ENCODE peak calls at places on chromosomes 2 and 18, in five cellular contexts. E is adrenal gland, Z is A549, L is Peyer's patch, W is K562. G is an unnamed sample.

GRCh38 chr2:119174216-119174992 is 15.9 kb upstream of the C1QL2 start:
- DNase-seq in L (no peak), E (peak), Z (peak), W (peak), G (no peak)

GRCh38 chr2:41414486-41415230 is 633.2 kb upstream of the PKDCC start:
- DNase-seq in L (no peak), E (peak), Z (peak), W (peak), G (no peak)

GRCh38 chr2:66435549-66435875 is 587 bp downstream of the MEIS1 start:
- DNase-seq in Z (no peak), L (no peak), W (peak), E (no peak), G (no peak)

GRCh38 chr2:32553829-32554432 is 73.9 kb upstream of the TTC27 start:
- DNase-seq in E (no peak), L (no peak), W (peak), Z (peak), G (no peak)

GRCh38 chr2:27029051-27029450 is 3.7 kb upstream of the TMEM214 start:
- DNase-seq in L (no peak), Z (no peak), E (no peak), W (no peak), G (no peak)

GRCh38 chr2:212766921-212767320 is 228.3 kb upstream of the ERBB4 start:
- DNase-seq in W (no peak), L (no peak), Z (no peak), E (no peak), G (no peak)

GRCh38 chr2:70988151-70988550 is 6.5 kb downstream of the TEX261 start:
- DNase-seq in W (peak), L (peak), E (no peak), Z (no peak), G (peak)

GRCh38 chr2:181616715-181617114 is 40.2 kb downstream of the CERKL start:
- DNase-seq in W (no peak), L (no peak), Z (no peak), E (no peak), G (no peak)

GRCh38 chr2:229463941-229464340 is 192.9 kb upstream of the PID1 start:
- DNase-seq in Z (no peak), W (no peak), E (no peak), L (no peak), G (no peak)

GRCh38 chr2:5373200-5373599 is 319.0 kb upstream of the SOX11 start:
- DNase-seq in Z (no peak), E (no peak), W (peak), L (no peak), G (no peak)

GRCh38 chr18:31513189-31513907 is 15.4 kb downstream of the DSG2 start:
- DNase-seq in W (no peak), L (no peak), Z (peak), E (no peak), G (no peak)

GRCh38 chr2:233022561-233022960 is 9.5 kb upstream of the NGEF start:
- DNase-seq in Z (no peak), W (no peak), L (no peak), E (no peak), G (no peak)

GRCh38 chr2:197088694-197089093 is 162.2 kb upstream of the PGAP1 start:
- DNase-seq in L (no peak), W (no peak), Z (no peak), E (no peak), G (no peak)

GRCh38 chr18:58269931-58270330 is 225.9 kb downstream of the NEDD4L start:
- DNase-seq in W (no peak), E (no peak), Z (no peak), L (no peak), G (no peak)

GRCh38 chr2:231124833-231125232 is at the start of gene HTR2B:
- DNase-seq in E (peak), L (no peak), W (no peak), Z (peak), G (no peak)

GRCh38 chr2:176676257-176676570 is 407.0 kb downstream of the MTX2 start:
- DNase-seq in L (no peak), W (no peak), E (no peak), Z (no peak), G (no peak)

GRCh38 chr2:179186126-179186525 is 78.5 kb downstream of the SESTD1 start:
- DNase-seq in Z (no peak), L (no peak), E (no peak), W (no peak), G (no peak)

GRCh38 chr2:240644859-240645301 is 19.6 kb downstream of the GPR35 start:
- DNase-seq in E (no peak), L (peak), W (no peak), Z (no peak), G (no peak)

GRCh38 chr2:27071990-27072830 is 756 bp upstream of the OST4 start:
- DNase-seq in Z (no peak), L (peak), E (no peak), W (peak), G (no peak)

GRCh38 chr2:233381013-233381995 is 27.0 kb downstream of the DGKD start:
- DNase-seq in E (no peak), L (no peak), Z (no peak), W (no peak), G (no peak)

GRCh38 chr2:21607568-21607967 is 483.8 kb downstream of the TDRD15 start:
- DNase-seq in W (no peak), L (no peak), Z (no peak), E (no peak), G (no peak)

GRCh38 chr2:3535794-3536681 is 16.7 kb upstream of the ADI1 start:
- DNase-seq in W (peak), L (no peak), E (peak), Z (peak), G (no peak)

GRCh38 chr2:136032192-136032591 is 46.8 kb upstream of the DARS1 start:
- DNase-seq in W (no peak), L (no peak), Z (no peak), E (no peak), G (no peak)

GRCh38 chr18:35050004-35050623 is 8.9 kb downstream of the MAPRE2 start:
- DNase-seq in L (no peak), Z (no peak), W (no peak), E (no peak), G (no peak)

GRCh38 chr2:218478544-218478943 is 59.6 kb downstream of the VIL1 start:
- DNase-seq in W (no peak), L (no peak), Z (no peak), E (no peak), G (no peak)

GRCh38 chr2:218485986-218486667 is 67.2 kb downstream of the VIL1 start:
- DNase-seq in W (no peak), L (no peak), Z (no peak), E (no peak), G (no peak)

GRCh38 chr2:218479595-218479994 is 60.7 kb downstream of the VIL1 start:
- DNase-seq in W (no peak), Z (no peak), E (no peak), L (no peak), G (no peak)

GRCh38 chr2:218476676-218477075 is 57.8 kb downstream of the VIL1 start:
- DNase-seq in Z (no peak), W (no peak), L (no peak), E (peak), G (no peak)

DNA sequence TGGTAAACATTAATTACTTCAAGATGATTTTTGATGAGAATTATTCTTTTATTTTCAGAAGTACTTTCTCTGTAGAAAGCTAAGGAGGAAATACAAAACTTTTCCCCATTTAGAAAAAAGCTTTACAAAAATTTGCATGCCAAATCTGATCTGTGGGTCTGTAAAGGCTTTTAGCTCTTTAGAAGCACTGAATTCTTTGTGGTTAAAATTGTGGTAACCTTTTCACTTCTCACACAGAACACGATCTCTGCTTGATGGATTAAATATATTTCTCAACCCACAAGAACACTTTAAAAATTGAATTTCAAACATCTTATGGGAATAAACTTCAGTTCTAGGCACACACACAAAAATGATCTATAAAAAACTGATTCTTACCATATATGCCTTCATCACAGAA is 63.7 kb downstream of the VIL1 start:
- DNase-seq in L (no peak), E (no peak), Z (no peak), W (no peak), G (no peak)
- H3K27ac ChIP-seq in L (no peak), E (no peak), Z (no peak), W (no peak), G (no peak)

DNA sequence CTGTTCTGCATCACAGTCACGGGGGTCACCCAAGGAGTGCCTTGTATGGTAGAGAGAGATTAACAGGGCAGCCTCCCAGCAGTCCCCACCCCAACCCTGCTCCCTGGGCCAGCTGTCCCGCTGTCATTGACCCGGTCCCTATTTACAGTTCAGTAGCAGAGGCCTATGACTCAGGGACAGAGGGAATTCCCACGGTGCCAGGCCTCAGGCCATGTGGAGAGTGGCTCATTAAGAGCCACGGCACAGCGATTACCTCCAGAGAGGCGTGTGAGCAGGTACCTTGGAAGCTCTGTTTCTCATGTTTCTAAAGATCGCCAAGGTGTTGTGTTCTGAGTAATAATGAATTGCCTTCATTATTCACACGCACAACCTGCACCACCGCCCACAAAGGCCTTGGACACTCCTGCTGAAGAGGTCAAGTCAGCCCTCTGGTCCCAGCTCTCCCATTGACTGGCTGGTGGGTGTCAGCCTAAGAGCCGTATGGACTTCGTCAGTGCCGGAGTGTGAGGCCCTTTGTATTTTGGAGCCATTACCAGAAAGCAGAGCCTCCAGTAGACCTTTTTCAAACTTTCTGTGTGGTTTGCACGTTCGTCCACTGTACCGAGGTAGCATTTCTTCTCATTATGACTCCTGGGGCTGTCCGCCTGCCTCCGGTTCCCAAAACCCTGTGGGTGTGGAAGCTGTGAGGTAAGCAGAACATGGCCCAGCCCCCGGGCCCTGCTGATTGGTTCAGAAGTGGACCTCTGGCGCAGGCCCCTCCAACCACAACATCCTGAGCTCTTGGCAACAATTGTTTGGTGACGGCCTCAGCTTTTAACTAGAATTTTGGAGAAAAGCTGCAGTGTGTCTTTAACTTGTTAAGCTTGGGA is 47.0 kb downstream of the SERTAD2 start:
- DNase-seq in Z (peak), W (peak), E (peak), L (peak), G (no peak)
- TF ChIP-seq POLR2A in Z (no peak), W (peak), E (no peak), L (no peak), G (no peak)

DNA sequence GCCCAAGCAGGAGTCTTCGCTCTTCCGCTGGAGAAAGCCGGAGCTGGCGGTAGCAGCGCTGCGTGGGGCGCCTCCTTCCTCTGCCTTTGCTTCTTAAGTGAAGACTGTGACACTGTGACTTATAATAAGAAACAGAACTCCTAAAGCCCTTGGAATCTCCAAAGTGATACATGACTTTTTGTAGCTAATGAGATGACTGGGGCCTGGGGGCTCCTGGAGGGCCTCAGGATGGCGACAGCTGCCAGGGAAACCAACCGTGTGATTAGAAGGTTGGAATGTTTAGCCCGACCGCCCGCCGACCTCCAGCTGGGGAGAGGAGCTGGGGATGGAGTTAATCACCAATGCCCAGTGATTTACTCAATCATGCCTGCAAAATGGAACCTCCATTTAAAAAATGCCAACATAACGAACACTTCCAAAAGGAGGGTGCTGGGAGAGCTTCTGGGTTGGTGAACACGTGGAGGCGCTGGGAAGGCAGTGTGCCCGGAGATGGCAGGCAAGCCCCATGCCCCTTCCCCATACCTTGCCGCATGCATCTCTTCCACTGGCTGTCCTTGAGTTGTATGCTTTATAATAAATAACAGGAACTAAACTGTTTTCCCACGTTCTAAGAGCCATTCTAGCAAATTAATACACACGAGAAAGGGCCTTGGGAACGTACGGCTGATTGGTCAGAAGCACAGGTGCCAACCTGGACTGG is 29.0 kb upstream of the MAL start:
- DNase-seq in Z (no peak), E (no peak), L (no peak), W (no peak), G (no peak)
- H3K27ac ChIP-seq in Z (no peak), E (no peak), L (no peak), W (no peak), G (no peak)

GRCh38 chr2:110216803-110217202 is 4.5 kb upstream of the MTLN start:
- DNase-seq in E (no peak), W (no peak), L (no peak), Z (no peak), G (no peak)

GRCh38 chr2:110216199-110216598 is 3.9 kb upstream of the MTLN start:
- DNase-seq in W (no peak), Z (no peak), L (no peak), E (no peak), G (no peak)

GRCh38 chr2:110215566-110216158 is 3.3 kb upstream of the MTLN start:
- DNase-seq in W (no peak), Z (no peak), L (no peak), E (no peak), G (no peak)

DNA sequence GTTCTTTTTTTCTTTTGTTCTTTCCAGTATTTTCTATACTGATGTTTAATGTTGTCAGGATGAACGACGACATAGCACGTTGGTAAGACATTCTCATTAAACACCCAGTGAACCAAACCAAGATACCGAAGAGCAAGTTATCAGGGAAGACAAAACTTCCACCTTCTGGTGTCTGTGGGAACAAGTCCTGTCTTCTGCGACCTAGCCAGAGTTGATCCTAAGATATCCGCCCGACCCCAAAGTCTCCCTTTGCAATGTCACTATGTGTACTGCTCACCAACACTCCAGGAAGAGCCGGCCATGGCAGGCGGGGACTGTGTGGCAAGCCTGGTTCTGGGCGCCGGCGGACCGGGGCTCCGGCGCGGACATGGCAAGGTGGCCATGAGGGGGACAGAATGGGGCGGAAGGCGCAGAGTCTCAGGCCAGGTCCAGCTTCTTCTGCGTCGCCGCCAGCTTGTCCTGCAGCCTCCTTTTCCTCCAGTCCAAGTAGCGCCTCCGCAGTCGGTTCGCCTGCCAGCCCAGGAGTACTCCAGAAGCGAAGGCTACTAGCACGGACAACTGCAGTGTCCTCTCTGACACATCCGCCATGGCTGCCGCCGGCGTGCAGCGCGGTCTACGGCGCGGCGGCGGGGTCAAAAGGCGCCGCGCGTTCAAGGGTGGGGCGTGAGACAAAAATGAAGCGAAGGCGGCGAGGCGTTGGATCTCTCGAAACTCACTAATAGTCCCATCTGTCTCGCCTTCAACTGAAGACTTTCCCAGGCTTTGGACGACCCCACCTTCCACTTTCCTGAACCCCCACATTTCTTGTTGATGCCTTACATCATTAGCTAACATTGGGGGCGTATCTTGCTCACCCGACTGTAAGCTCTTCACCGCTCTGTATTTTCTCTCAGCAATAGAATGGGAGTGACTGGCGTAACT is at the start of gene MTLN:
- DNase-seq in L (peak), E (peak), W (peak), Z (peak), G (no peak)
- TF ChIP-seq POLR2A in L (peak), E (no peak), W (peak), Z (peak), G (no peak)

GRCh38 chr2:174588463-174588862 is 9.1 kb downstream of the WIPF1 start:
- DNase-seq in E (no peak), Z (no peak), L (no peak), W (no peak), G (no peak)
- H3K27ac ChIP-seq in E (no peak), Z (no peak), L (no peak), W (no peak), G (peak)

DNA sequence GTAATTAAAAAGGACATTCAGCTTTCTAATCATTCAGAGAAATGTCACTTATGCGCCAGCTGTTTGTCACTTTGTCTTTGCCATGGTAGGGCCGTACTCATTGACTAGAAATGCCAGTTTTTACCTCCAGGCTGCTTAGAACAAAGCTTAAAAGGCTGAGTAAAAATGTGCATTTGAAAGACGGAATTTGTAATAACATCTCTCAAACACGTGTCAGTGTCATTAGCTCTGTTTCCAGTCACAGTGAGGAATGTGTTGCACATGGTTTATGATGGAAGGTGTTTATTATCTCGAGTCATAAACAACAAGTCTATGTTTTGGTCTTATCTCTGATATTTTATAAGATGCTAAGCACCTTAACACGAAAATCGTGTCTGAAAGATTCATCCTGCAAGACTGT is 118.2 kb downstream of the SNTG2 start:
- DNase-seq in E (no peak), L (no peak), Z (no peak), W (no peak), G (no peak)
- TF ChIP-seq POLR2A in E (no peak), L (no peak), Z (no peak), W (no peak), G (no peak)

GRCh38 chr18:77071711-77072292 is 60.8 kb downstream of the MBP start:
- DNase-seq in Z (peak), W (no peak), E (peak), L (no peak), G (no peak)
- H3K27ac ChIP-seq in Z (peak), W (no peak), E (no peak), L (peak), G (peak)

DNA sequence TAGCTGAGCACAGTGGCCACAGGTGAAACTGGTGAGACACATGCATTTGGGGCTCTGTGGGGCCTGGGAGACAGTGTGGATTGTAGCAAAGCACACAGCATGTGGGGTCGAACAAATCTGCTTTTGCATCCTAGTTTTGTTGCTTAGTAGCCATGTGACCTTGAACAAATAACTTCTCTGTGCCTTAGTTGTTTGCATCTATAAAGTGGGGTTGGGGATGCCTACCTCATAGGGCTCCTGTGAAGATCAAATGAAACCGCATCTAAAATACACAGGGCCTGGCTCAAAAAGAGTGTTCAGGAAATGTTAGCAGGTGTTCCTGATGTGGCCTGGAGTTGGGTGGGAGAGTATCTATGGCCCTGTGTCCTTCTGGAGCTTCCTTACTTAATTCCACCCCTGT is 30.3 kb upstream of the CATIP start:
- DNase-seq in L (no peak), E (no peak), W (no peak), Z (no peak), G (no peak)
- TF ChIP-seq POLR2A in L (no peak), E (no peak), W (no peak), Z (no peak), G (no peak)